ENCODE peak calls at places on chromosomes 6 and 20, in six cellular contexts. U, B, Q, K, A and S are unnamed samples.

GRCh38 chr6:106730672-106731071 is 101.3 kb downstream of the QRSL1 start:
- DNase-seq in U (no peak), B (no peak), Q (no peak), K (no peak), A (no peak), S (no peak)

GRCh38 chr6:133610271-133610840 is 278.6 kb upstream of the TCF21 start:
- DNase-seq in U (no peak), B (no peak), Q (peak), K (no peak), A (no peak), S (peak)

GRCh38 chr6:17580518-17581048 is 19.5 kb upstream of the FAM8A1 start:
- DNase-seq in U (peak), B (no peak), Q (no peak), K (no peak), A (peak), S (no peak)

GRCh38 chr6:39904946-39905639 is 29.2 kb downstream of the MOCS1 start:
- DNase-seq in U (no peak), B (no peak), Q (no peak), K (no peak), A (no peak), S (no peak)

GRCh38 chr6:148831064-148831463 is 84.2 kb downstream of the UST start:
- DNase-seq in U (no peak), B (no peak), Q (no peak), K (no peak), A (peak), S (no peak)

GRCh38 chr6:10316327-10316726 is 98.5 kb downstream of the TFAP2A start:
- DNase-seq in U (no peak), B (no peak), Q (peak), K (no peak), A (peak), S (peak)

GRCh38 chr6:148272084-148272483 is 70.6 kb upstream of the SASH1 start:
- DNase-seq in U (no peak), B (no peak), Q (peak), K (no peak), A (peak), S (peak)

GRCh38 chr20:9103955-9104354 is 35.1 kb downstream of the PLCB4 start:
- DNase-seq in U (no peak), B (no peak), Q (no peak), K (no peak), A (peak), S (no peak)

GRCh38 chr20:41179961-41180360 is 42.6 kb downstream of the PLCG1 start:
- DNase-seq in U (peak), B (no peak), Q (no peak), K (no peak), A (no peak), S (no peak)

GRCh38 chr6:88910922-88911778 is 52.3 kb downstream of the RNGTT start:
- DNase-seq in U (no peak), B (no peak), Q (no peak), K (no peak), A (no peak), S (no peak)

GRCh38 chr6:34189806-34190503 is 44.1 kb upstream of the GRM4 start:
- DNase-seq in U (no peak), B (no peak), Q (no peak), K (no peak), A (no peak), S (no peak)

GRCh38 chr6:33176906-33177305 is 15.4 kb downstream of the COL11A2 start:
- DNase-seq in U (no peak), B (no peak), Q (no peak), K (no peak), A (no peak), S (no peak)

GRCh38 chr20:62914970-62915457 is 11.3 kb downstream of the DIDO1 start:
- DNase-seq in U (peak), B (peak), Q (peak), K (no peak), A (no peak), S (peak)

GRCh38 chr6:115667478-115667996 is 393.2 kb downstream of the FRK start:
- DNase-seq in U (no peak), B (no peak), Q (no peak), K (no peak), A (no peak), S (no peak)

GRCh38 chr6:21079468-21080048 is 514.0 kb upstream of the SOX4 start:
- DNase-seq in U (no peak), B (no peak), Q (peak), K (no peak), A (no peak), S (peak)

GRCh38 chr6:53293691-53294090 is 55.1 kb downstream of the ELOVL5 start:
- DNase-seq in U (no peak), B (no peak), Q (no peak), K (no peak), A (peak), S (no peak)

GRCh38 chr20:57319584-57319983 is 10.0 kb upstream of the SPO11 start:
- DNase-seq in U (no peak), B (no peak), Q (no peak), K (no peak), A (no peak), S (no peak)

GRCh38 chr6:9412951-9413559 is 977.7 kb upstream of the SLC35B3 start:
- DNase-seq in U (peak), B (no peak), Q (no peak), K (no peak), A (peak), S (no peak)

GRCh38 chr6:22145823-22146379 is 150.9 kb downstream of the PRL start:
- DNase-seq in U (peak), B (no peak), Q (peak), K (peak), A (no peak), S (peak)

GRCh38 chr20:50610212-50610718 is 81.1 kb downstream of the RIPOR3 start:
- DNase-seq in U (no peak), B (no peak), Q (no peak), K (no peak), A (no peak), S (no peak)

GRCh38 chr6:29376003-29376402 is 912 bp upstream of the OR12D3 start:
- DNase-seq in U (no peak), B (no peak), Q (no peak), K (no peak), A (no peak), S (no peak)

GRCh38 chr6:168699631-168700315 is 258.8 kb downstream of the SMOC2 start:
- DNase-seq in U (no peak), B (no peak), Q (no peak), K (no peak), A (no peak), S (no peak)

GRCh38 chr6:150739711-150740349 is 125.7 kb upstream of the MTHFD1L start:
- DNase-seq in U (no peak), B (no peak), Q (no peak), K (no peak), A (peak), S (no peak)

GRCh38 chr20:41169791-41170351 is 32.5 kb downstream of the PLCG1 start:
- DNase-seq in U (no peak), B (no peak), Q (peak), K (no peak), A (no peak), S (peak)

GRCh38 chr20:34037767-34038166 is 44.1 kb downstream of the RALY start:
- DNase-seq in U (no peak), B (no peak), Q (peak), K (no peak), A (no peak), S (peak)

GRCh38 chr6:19209202-19209601 is 628.0 kb upstream of the ID4 start:
- DNase-seq in U (no peak), B (no peak), Q (no peak), K (no peak), A (no peak), S (no peak)

GRCh38 chr20:21099653-21100589 is 6.2 kb downstream of the LINC00237 start:
- DNase-seq in U (peak), B (no peak), Q (peak), K (no peak), A (peak), S (peak)

GRCh38 chr6:14661188-14661587 is 543.6 kb downstream of the CD83 start:
- DNase-seq in U (no peak), B (no peak), Q (peak), K (no peak), A (peak), S (peak)

GRCh38 chr6:26351544-26351953 is 13.4 kb upstream of the BTN3A2 start:
- DNase-seq in U (no peak), B (no peak), Q (peak), K (no peak), A (peak), S (peak)

GRCh38 chr20:38175221-38176030 is 10.4 kb upstream of the TGM2 start:
- DNase-seq in U (no peak), B (no peak), Q (no peak), K (no peak), A (no peak), S (no peak)

GRCh38 chr6:12749531-12750379 is 33.2 kb downstream of the PHACTR1 start:
- DNase-seq in U (peak), B (peak), Q (no peak), K (peak), A (no peak), S (no peak)

GRCh38 chr20:21505810-21506530 is 7.9 kb downstream of the NKX2-2 start:
- DNase-seq in U (peak), B (peak), Q (peak), K (no peak), A (no peak), S (no peak)

GRCh38 chr6:35496036-35496850 is 636 bp downstream of the TEAD3 start:
- DNase-seq in U (no peak), B (peak), Q (no peak), K (no peak), A (no peak), S (no peak)

GRCh38 chr20:1888796-1889463 is 6.3 kb upstream of the SIRPA start:
- DNase-seq in U (no peak), B (no peak), Q (peak), K (no peak), A (no peak), S (peak)

GRCh38 chr20:56289652-56290051 is 41.1 kb downstream of the MC3R start:
- DNase-seq in U (no peak), B (no peak), Q (no peak), K (no peak), A (peak), S (no peak)

GRCh38 chr6:658244-658643 is 1.3 kb upstream of the HUS1B start:
- DNase-seq in U (no peak), B (no peak), Q (peak), K (no peak), A (no peak), S (peak)

GRCh38 chr6:32079566-32080290 is 29.4 kb downstream of the TNXB start:
- DNase-seq in U (no peak), B (no peak), Q (no peak), K (no peak), A (no peak), S (no peak)

GRCh38 chr20:16844406-16844805 is 96.2 kb downstream of the OTOR start:
- DNase-seq in U (no peak), B (no peak), Q (no peak), K (no peak), A (no peak), S (no peak)

GRCh38 chr6:105077592-105078463 is 102.0 kb downstream of the POPDC3 start:
- DNase-seq in U (no peak), B (peak), Q (peak), K (no peak), A (peak), S (peak)

GRCh38 chr6:169701953-169702639 is at the start of the genes C6orf120 and WDR27:
- DNase-seq in U (peak), B (peak), Q (peak), K (peak), A (peak), S (peak)
- H3K23ac ChIP-seq in U (no peak), B (peak), Q (peak), K (no peak), A (peak), S (peak)

DNA sequence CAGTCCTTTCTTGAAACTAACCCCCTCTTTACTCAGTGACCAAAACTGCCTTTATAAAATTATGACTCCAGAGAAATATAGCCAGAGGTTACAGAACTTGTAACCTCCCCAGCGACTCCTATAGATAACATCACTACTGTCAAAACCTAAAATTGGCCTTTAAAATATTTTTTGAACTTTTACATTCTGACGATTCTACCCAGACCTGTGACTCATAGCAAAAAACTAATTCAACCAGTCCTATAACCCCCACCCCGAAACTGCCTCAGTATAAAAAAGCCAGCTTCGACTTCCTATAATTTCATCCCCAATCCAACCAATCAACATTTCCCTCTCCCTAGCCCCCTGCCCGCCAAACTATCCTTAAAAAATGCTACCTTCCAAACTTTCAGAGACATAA is 13.9 kb downstream of the JPH2 start:
- DNase-seq in U (no peak), B (no peak), Q (no peak), K (no peak), A (no peak), S (no peak)
- H4K91ac ChIP-seq in U (no peak), B (no peak), Q (no peak), K (no peak), A (no peak), S (no peak)

GRCh38 chr6:152583888-152584287 is 53.3 kb downstream of the SYNE1 start:
- DNase-seq in U (no peak), B (no peak), Q (no peak), K (no peak), A (no peak), S (no peak)
- H2BK120ac ChIP-seq in U (no peak), B (no peak), Q (no peak), K (no peak), A (no peak), S (no peak)

DNA sequence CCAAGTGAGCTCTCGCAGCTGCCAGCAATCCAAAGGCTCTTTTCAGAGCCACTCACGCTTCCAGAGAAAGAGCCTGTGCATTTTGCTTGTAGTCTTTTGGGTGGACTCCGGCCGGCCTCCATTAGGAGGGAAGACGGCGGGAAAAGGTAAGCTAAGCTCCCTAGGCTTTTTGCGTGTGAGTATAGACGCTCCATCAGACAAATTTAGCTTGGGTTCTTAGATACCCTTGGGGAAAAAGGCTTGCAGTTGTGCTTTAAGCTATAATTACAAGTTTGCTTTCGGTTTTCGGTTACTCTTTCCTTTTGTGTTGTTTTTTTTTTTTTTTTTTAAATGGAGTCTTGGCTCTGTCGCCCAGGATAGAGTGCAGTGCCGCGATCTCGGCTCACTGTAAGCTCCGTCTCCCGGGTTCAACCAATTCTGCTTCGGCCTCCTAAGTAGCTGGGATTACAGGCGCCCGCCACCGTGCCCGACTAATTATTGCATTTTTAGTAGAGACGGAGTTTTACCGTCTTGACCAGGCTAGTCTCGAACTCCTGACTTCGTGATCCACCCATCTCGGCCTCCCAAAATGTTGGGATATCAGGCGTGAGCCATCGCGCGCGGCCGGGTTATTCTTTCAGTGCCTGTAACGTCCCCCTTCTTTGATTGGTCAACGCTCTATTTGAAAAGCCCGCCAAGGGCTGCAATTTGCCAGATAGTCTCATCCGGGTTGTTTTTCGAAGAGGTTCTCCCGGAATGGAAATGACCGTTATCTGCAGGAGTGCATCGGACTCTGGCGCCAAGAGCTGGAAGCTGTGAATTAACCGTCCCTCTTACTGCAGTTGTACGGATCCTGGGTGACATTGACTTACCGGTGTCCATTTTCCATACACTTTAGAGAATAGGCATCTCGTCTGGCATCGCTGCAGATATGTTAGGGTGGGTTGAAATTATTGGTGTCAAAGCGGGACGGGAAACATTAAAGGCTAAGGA is 18.1 kb downstream of the OR2B2 start:
- DNase-seq in U (peak), B (peak), Q (peak), K (no peak), A (peak), S (peak)
- H3K23ac ChIP-seq in U (no peak), B (peak), Q (peak), K (no peak), A (no peak), S (no peak)

DNA sequence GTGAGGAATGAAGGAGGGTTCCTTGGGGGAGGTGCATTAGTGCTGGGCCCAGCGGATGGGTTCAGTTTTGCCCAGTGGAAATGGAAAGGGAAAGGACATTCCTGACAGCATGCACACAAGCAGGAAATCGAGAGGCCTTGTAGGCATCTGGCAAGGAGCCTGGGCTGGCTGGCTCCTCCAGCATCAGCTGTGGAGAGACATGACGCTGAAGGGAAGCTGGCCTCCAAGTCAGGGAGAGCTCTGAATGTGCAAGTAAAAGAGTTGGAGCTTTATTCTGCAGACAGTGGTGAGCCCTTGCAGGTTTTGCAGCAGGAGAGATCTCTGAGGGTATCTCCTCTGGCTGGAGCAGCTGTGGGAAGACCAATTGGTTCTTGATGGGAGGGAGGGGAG is 154.3 kb downstream of the MRPL14 start:
- DNase-seq in U (peak), B (no peak), Q (peak), K (no peak), A (no peak), S (peak)
- H4K91ac ChIP-seq in U (no peak), B (no peak), Q (peak), K (no peak), A (no peak), S (no peak)

GRCh38 chr20:295804-296203 is 1.6 kb upstream of the ZCCHC3 start:
- DNase-seq in U (no peak), B (no peak), Q (no peak), K (no peak), A (no peak), S (no peak)

GRCh38 chr20:297925-298754 is 770 bp downstream of the ZCCHC3 start:
- DNase-seq in U (no peak), B (no peak), Q (peak), K (no peak), A (peak), S (peak)

GRCh38 chr20:298755-299391 is 1.5 kb downstream of the ZCCHC3 start:
- DNase-seq in U (no peak), B (no peak), Q (no peak), K (no peak), A (no peak), S (peak)

GRCh38 chr20:294602-295001 is 2.8 kb upstream of the ZCCHC3 start:
- DNase-seq in U (no peak), B (no peak), Q (no peak), K (no peak), A (no peak), S (no peak)

GRCh38 chr20:297098-297924 is at the start of gene ZCCHC3:
- DNase-seq in U (peak), B (peak), Q (peak), K (peak), A (peak), S (peak)
- H2BK120ac ChIP-seq in U (no peak), B (no peak), Q (peak), K (peak), A (peak), S (peak)

DNA sequence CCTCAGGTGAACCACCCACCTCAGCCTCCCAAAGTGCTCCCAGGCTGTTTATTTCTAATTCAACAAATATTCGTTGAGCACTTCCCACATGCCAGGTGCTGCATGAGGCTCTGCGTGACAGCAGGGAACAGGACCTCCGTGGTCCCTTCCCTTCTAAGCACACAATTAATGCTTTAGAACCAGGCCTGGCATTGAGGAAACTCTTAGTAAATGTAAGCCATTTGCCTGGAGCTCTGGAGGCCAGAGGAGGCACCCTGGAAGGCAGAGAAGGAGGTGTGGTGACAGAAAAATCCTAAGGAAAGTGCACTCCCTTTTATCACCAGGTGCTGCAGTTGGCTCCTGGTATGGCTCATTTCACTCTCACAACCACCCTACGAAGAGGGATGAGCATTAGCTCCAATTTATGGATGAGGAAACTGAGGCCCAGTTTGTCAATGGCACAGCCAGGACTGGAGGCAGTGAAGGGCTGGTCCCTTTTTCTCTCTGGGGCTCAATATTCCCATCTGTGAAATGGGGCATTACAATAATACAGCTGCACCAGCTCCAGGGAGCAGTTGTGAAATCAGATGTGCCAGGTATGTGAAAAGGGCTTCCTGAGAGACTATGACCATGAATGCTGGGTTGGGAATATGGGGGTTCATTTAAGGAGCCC is 8.1 kb upstream of the ID1 start:
- DNase-seq in U (no peak), B (no peak), Q (no peak), K (no peak), A (peak), S (peak)
- H3K23ac ChIP-seq in U (no peak), B (no peak), Q (peak), K (no peak), A (no peak), S (no peak)

GRCh38 chr6:160028487-160029275 is 59.8 kb downstream of the IGF2R start:
- DNase-seq in U (no peak), B (no peak), Q (no peak), K (no peak), A (no peak), S (no peak)
- H4K91ac ChIP-seq in U (no peak), B (no peak), Q (no peak), K (no peak), A (no peak), S (no peak)